ENCODE peak calls at places on chromosomes 6 and 20, in six cellular contexts. W, S, Y, N, O and H are unnamed samples.

GRCh38 chr6:10954590-10955010 is 67.7 kb downstream of the SYCP2L start:
- DNase-seq in N (peak), S (peak), O (peak), Y (peak), W (peak), H (peak)

GRCh38 chr20:62739581-62740285 is 31.1 kb downstream of the NTSR1 start:
- DNase-seq in O (no peak), N (peak), Y (no peak), W (no peak), S (peak), H (peak)

GRCh38 chr6:148144917-148145521 is 197.6 kb upstream of the SASH1 start:
- DNase-seq in W (no peak), N (no peak), O (peak), Y (peak), S (peak), H (peak)

GRCh38 chr6:33316603-33317417 is 734 bp downstream of the ZBTB22 start:
- DNase-seq in S (no peak), O (no peak), W (no peak), Y (peak), N (no peak), H (no peak)

GRCh38 chr6:24883618-24884017 is 52.1 kb downstream of the RIPOR2 start:
- DNase-seq in S (no peak), N (no peak), O (no peak), Y (no peak), W (no peak), H (peak)

GRCh38 chr20:51487525-51488279 is 54.8 kb downstream of the NFATC2 start:
- DNase-seq in N (peak), W (no peak), Y (no peak), O (no peak), S (no peak), H (peak)

GRCh38 chr6:13175759-13176158 is 152.6 kb downstream of the TBC1D7 start:
- DNase-seq in Y (no peak), W (no peak), N (no peak), O (no peak), S (no peak), H (no peak)

GRCh38 chr6:31797607-31798006 is 2.1 kb upstream of the VARS1 start:
- DNase-seq in Y (no peak), O (no peak), S (no peak), W (no peak), N (no peak), H (no peak)

GRCh38 chr6:30447237-30447636 is 42.1 kb upstream of the HLA-E start:
- DNase-seq in W (no peak), O (no peak), N (no peak), Y (peak), S (no peak), H (peak)

GRCh38 chr20:4470375-4470774 is 251.3 kb upstream of the PRND start:
- DNase-seq in Y (no peak), W (no peak), S (no peak), N (no peak), O (no peak), H (peak)

GRCh38 chr6:75213732-75214131 is 7.9 kb upstream of the COL12A1 start:
- DNase-seq in N (no peak), S (no peak), O (no peak), Y (no peak), W (no peak), H (no peak)

GRCh38 chr20:58117944-58118343 is 110.5 kb downstream of the ANKRD60 start:
- DNase-seq in N (no peak), W (peak), Y (no peak), O (no peak), S (no peak), H (peak)

GRCh38 chr20:2800590-2801458 is at the start of gene CPXM1:
- DNase-seq in Y (peak), O (peak), W (no peak), S (no peak), N (no peak), H (no peak)

GRCh38 chr6:132344811-132345210 is 56.5 kb downstream of the MOXD1 start:
- DNase-seq in Y (no peak), N (no peak), S (no peak), W (no peak), O (no peak), H (no peak)

GRCh38 chr20:44199877-44200276 is 10.7 kb downstream of the OSER1 start:
- DNase-seq in N (peak), O (no peak), Y (no peak), W (no peak), S (no peak), H (no peak)

GRCh38 chr20:44203161-44203560 is 7.4 kb downstream of the OSER1 start:
- DNase-seq in N (no peak), O (no peak), Y (no peak), W (no peak), S (no peak), H (peak)

GRCh38 chr20:44200371-44200770 is 10.2 kb downstream of the OSER1 start:
- DNase-seq in N (no peak), Y (no peak), O (no peak), W (no peak), S (no peak), H (no peak)

GRCh38 chr20:44198872-44199271 is 11.7 kb downstream of the OSER1 start:
- DNase-seq in N (no peak), O (no peak), S (no peak), Y (no peak), W (no peak), H (no peak)

DNA sequence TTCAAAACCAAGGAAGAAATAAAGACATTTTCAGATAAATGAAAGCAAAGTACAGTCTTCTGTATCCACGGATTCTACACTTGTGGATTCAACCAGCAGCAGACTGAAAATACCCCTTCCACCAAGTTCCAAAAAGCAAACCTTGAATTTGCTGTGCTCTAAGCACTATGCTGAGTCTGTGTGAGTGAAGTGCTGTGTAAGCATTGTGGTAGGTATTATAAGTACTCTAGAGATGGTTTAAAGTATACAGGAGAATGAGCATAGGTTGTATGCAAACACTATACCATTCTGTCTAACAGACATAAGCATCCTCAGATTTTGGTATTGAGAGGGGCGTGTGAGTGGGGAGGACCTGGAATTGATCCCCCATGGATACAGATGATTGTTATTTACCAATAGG is 9.6 kb downstream of the OSER1 start:
- DNase-seq in S (no peak), N (no peak), O (no peak), W (no peak), Y (no peak), H (no peak)
- TF ChIP-seq CTCF in S (no peak), N (no peak), O (no peak), W (no peak), Y (no peak), H (no peak)

DNA sequence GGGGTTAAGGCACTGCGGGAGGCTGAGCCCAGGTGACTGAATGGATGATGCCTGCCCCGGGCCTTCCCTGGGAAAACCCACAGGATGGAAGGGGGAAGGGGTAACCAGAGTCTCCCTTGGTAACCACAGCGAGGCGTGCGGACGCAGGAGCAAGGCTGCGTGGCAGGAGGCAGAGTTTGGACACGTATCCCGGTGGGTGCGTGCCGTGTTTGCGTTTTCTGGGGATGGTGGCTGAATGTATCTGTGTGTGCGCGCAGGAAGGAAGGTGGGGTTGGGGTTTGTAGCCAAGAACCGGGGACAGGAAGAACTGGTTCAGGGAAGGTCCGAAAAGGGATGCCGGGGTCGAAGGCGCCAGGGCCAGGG is 1.8 kb downstream of the MDGA1 start:
- DNase-seq in S (no peak), O (no peak), W (no peak), Y (no peak), N (no peak), H (peak)
- H3K4me3 ChIP-seq in S (peak), O (no peak), W (peak), Y (peak), N (no peak), H (peak)

GRCh38 chr6:17277256-17277655 is 3.9 kb upstream of the RBM24 start:
- DNase-seq in S (no peak), O (no peak), N (no peak), W (no peak), Y (no peak), H (no peak)
- TF ChIP-seq CTCF in S (no peak), O (no peak), N (no peak), W (no peak), Y (no peak), H (no peak)

GRCh38 chr6:105633814-105634213 is 230.9 kb upstream of the PREP start:
- DNase-seq in W (no peak), S (no peak), N (no peak), Y (no peak), O (no peak), H (no peak)

GRCh38 chr6:105626290-105627158 is 223.6 kb upstream of the PREP start:
- DNase-seq in Y (no peak), N (no peak), S (no peak), O (no peak), W (no peak), H (no peak)

GRCh38 chr6:105624055-105624454 is 221.2 kb upstream of the PREP start:
- DNase-seq in N (no peak), S (no peak), O (no peak), Y (no peak), W (no peak), H (no peak)

DNA sequence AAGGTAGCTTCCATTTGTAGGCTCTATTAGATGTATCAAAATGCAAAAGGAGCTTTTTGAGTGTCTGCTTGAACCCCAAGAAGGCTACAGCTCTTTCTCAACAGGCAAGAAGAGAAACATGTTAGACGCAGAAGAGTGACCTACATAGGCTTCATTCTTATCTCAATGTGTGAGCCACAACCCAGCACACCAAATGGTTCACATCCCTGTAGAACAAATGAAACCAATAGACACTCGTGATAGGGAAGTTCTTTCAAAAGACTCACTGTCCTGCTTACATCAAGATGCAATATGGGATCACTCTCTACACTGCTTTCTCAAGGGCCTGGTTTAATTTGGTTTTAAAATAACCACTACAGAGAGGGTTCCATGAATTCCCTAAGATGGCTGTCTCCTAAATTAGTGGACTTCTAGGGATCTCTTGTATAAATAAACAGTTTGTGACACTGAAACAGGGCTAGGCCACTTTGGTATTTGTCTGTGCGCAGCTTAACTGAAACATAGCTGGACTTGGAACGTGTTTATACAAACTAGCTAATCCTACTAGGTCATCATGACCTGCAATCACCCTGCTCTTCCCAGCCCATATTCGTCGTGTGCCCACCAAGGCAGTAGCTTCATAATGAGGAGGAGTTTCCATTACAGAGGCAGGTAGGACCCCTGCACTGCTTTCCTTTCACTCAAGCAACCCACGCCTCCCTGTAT is 225.4 kb upstream of the PREP start:
- DNase-seq in Y (no peak), O (no peak), W (no peak), N (no peak), S (no peak), H (no peak)
- H3K4me3 ChIP-seq in Y (no peak), O (no peak), W (no peak), N (no peak), S (no peak), H (no peak)

GRCh38 chr20:53579266-53579580 is 14.4 kb downstream of the ZNF217 start:
- DNase-seq in O (no peak), W (no peak), Y (no peak), S (no peak), N (no peak), H (no peak)

GRCh38 chr20:53581444-53582311 is 12.0 kb downstream of the ZNF217 start:
- DNase-seq in W (no peak), S (peak), O (no peak), N (no peak), Y (no peak), H (no peak)

GRCh38 chr20:53579581-53580375 is 13.9 kb downstream of the ZNF217 start:
- DNase-seq in S (peak), Y (no peak), W (no peak), N (no peak), O (no peak), H (peak)

GRCh38 chr20:53578492-53579222 is 15.0 kb downstream of the ZNF217 start:
- DNase-seq in N (no peak), S (peak), Y (peak), O (peak), W (no peak), H (peak)

GRCh38 chr20:53580376-53581111 is 13.1 kb downstream of the ZNF217 start:
- DNase-seq in N (no peak), Y (no peak), S (no peak), W (no peak), O (no peak), H (no peak)
- TF ChIP-seq CTCF in N (no peak), Y (no peak), S (no peak), W (no peak), O (no peak), H (peak)